ENCODE peak calls at places on chromosomes 4 and X, in nine cellular contexts. G is body of pancreas, R is hepatocyte, S is H1, T is breast epithelium, M is OCI-LY7, V is pancreas, F is SK-N-SH, J is tibial artery. I is an unnamed sample. For H3K4me1, the result is how much of the 10 kb centered on the place peaks cover.

GRCh38 chr4:159689526-159689925 is 586.6 kb downstream of the RAPGEF2 start:
- DNase-seq in G (no peak), R (no peak), S (no peak), T (no peak), M (no peak), V (no peak), F (no peak), J (no peak), I (no peak)

GRCh38 chr4:52950226-52950625 is 88.1 kb downstream of the RASL11B start:
- DNase-seq in G (no peak), R (no peak), S (no peak), T (no peak), M (no peak), V (no peak), F (no peak), J (no peak), I (no peak)

GRCh38 chrX:100408643-100409315 is 1.3 kb downstream of the PCDH19 start:
- DNase-seq in G (no peak), R (peak), S (peak), T (no peak), M (no peak), V (no peak), F (peak), J (no peak), I (no peak)

GRCh38 chr4:34649716-34650115 is 1594.6 kb downstream of the ARAP2 start:
- DNase-seq in G (no peak), R (no peak), S (no peak), T (no peak), M (no peak), V (no peak), F (no peak), J (no peak), I (no peak)

GRCh38 chr4:185730387-185730786 is 81.6 kb downstream of the SORBS2 start:
- DNase-seq in G (no peak), R (no peak), S (no peak), T (no peak), M (peak), V (no peak), F (no peak), J (no peak), I (no peak)

GRCh38 chr4:136650541-136651277 is 881.6 kb downstream of the PCDH18 start:
- DNase-seq in G (peak), R (peak), S (no peak), T (no peak), M (no peak), V (peak), F (no peak), J (no peak), I (no peak)

GRCh38 chr4:80255374-80256095 is 10.9 kb upstream of the FGF5 start:
- DNase-seq in G (no peak), R (no peak), S (no peak), T (no peak), M (no peak), V (no peak), F (no peak), J (no peak), I (no peak)

GRCh38 chr4:141654098-141654497 is 17.7 kb downstream of the IL15 start:
- DNase-seq in G (peak), R (peak), S (peak), T (no peak), M (no peak), V (no peak), F (no peak), J (no peak), I (peak)

GRCh38 chrX:9517062-9517461 is 52.2 kb downstream of the TBL1X start:
- DNase-seq in G (no peak), R (no peak), S (no peak), T (no peak), M (no peak), V (no peak), F (no peak), J (no peak), I (no peak)

GRCh38 chr4:138310498-138310897 is 68.3 kb upstream of the SLC7A11 start:
- DNase-seq in G (no peak), R (no peak), S (no peak), T (no peak), M (no peak), V (no peak), F (no peak), J (no peak), I (no peak)

GRCh38 chr4:83889802-83890201 is 353.9 kb downstream of the GPAT3 start:
- DNase-seq in G (no peak), R (no peak), S (no peak), T (no peak), M (no peak), V (no peak), F (no peak), J (no peak), I (no peak)

GRCh38 chr4:67545199-67545995 is at the start of gene CENPC:
- DNase-seq in G (peak), R (peak), S (peak), T (peak), M (peak), V (peak), F (peak), J (peak), I (peak)

GRCh38 chr4:158071931-158072330 is 100.9 kb downstream of the GASK1B start:
- DNase-seq in G (no peak), R (no peak), S (no peak), T (no peak), M (no peak), V (no peak), F (no peak), J (no peak), I (no peak)

GRCh38 chr4:177448850-177449249 is 6.6 kb upstream of the AGA start:
- DNase-seq in G (no peak), R (no peak), S (no peak), T (no peak), M (no peak), V (no peak), F (no peak), J (no peak), I (no peak)

GRCh38 chr4:140137654-140138053 is 16.3 kb downstream of the MAML3 start:
- DNase-seq in G (no peak), R (peak), S (no peak), T (no peak), M (no peak), V (no peak), F (no peak), J (no peak), I (no peak)

GRCh38 chrX:155027509-155028066 is 944 bp downstream of the FUNDC2 start:
- DNase-seq in G (peak), R (peak), S (no peak), T (no peak), M (peak), V (peak), F (no peak), J (no peak), I (no peak)

GRCh38 chrX:129939986-129940385 is 34.0 kb downstream of the UTP14A start:
- DNase-seq in G (no peak), R (no peak), S (no peak), T (no peak), M (no peak), V (no peak), F (no peak), J (no peak), I (no peak)

GRCh38 chrX:123920065-123920785 is 41.3 kb upstream of the STAG2 start:
- DNase-seq in G (no peak), R (no peak), S (no peak), T (no peak), M (no peak), V (no peak), F (no peak), J (no peak), I (no peak)

GRCh38 chr4:38046735-38047487 is 86.7 kb downstream of the PTTG2 start:
- DNase-seq in G (no peak), R (no peak), S (no peak), T (no peak), M (no peak), V (no peak), F (no peak), J (peak), I (no peak)

GRCh38 chr4:84914686-84915395 is 51.6 kb downstream of the WDFY3 start:
- DNase-seq in G (no peak), R (no peak), S (no peak), T (no peak), M (no peak), V (no peak), F (no peak), J (no peak), I (no peak)

GRCh38 chrX:107480272-107480671 is 30.8 kb downstream of the FRMPD3 start:
- DNase-seq in G (no peak), R (no peak), S (no peak), T (no peak), M (no peak), V (no peak), F (no peak), J (no peak), I (no peak)

GRCh38 chrX:97326456-97326855 is 442.7 kb downstream of the RPA4 start:
- DNase-seq in G (no peak), R (no peak), S (no peak), T (no peak), M (peak), V (no peak), F (no peak), J (no peak), I (no peak)

GRCh38 chr4:109801099-109801789 is 555 bp downstream of the CFI start:
- DNase-seq in G (no peak), R (no peak), S (no peak), T (no peak), M (no peak), V (no peak), F (no peak), J (no peak), I (no peak)

GRCh38 chr4:37383579-37384229 is 139.2 kb downstream of the NWD2 start:
- DNase-seq in G (peak), R (peak), S (peak), T (no peak), M (peak), V (no peak), F (peak), J (no peak), I (no peak)

GRCh38 chr4:177201614-177202013 is 108.1 kb upstream of the NEIL3 start:
- DNase-seq in G (no peak), R (no peak), S (no peak), T (no peak), M (no peak), V (no peak), F (no peak), J (no peak), I (no peak)

GRCh38 chrX:14266702-14267101 is 237.0 kb upstream of the GEMIN8 start:
- DNase-seq in G (no peak), R (peak), S (no peak), T (no peak), M (no peak), V (no peak), F (no peak), J (no peak), I (no peak)

GRCh38 chrX:49039598-49040375 is 3.4 kb downstream of the TFE3 start:
- DNase-seq in G (peak), R (peak), S (peak), T (no peak), M (peak), V (peak), F (peak), J (peak), I (peak)

GRCh38 chrX:48466696-48467095 is 3.4 kb downstream of the SLC38A5 start:
- DNase-seq in G (peak), R (no peak), S (peak), T (no peak), M (no peak), V (no peak), F (peak), J (no peak), I (no peak)

GRCh38 chrX:136692271-136692670 is 44.3 kb downstream of the CD40LG start:
- DNase-seq in G (no peak), R (no peak), S (no peak), T (no peak), M (no peak), V (no peak), F (no peak), J (no peak), I (no peak)

GRCh38 chr4:82381661-82382284 is 8.0 kb upstream of the HNRNPD start:
- DNase-seq in G (no peak), R (no peak), S (no peak), T (no peak), M (no peak), V (no peak), F (no peak), J (no peak), I (no peak)

GRCh38 chr4:120331486-120332281 is 265.0 kb upstream of the MAD2L1 start:
- DNase-seq in G (peak), R (no peak), S (no peak), T (no peak), M (no peak), V (peak), F (no peak), J (no peak), I (no peak)

GRCh38 chrX:38919853-38920528 is 118.7 kb downstream of the MID1IP1 start:
- DNase-seq in G (no peak), R (no peak), S (no peak), T (no peak), M (no peak), V (no peak), F (no peak), J (no peak), I (no peak)

GRCh38 chrX:38923451-38923969 is 122.3 kb downstream of the MID1IP1 start:
- DNase-seq in G (peak), R (no peak), S (no peak), T (no peak), M (no peak), V (no peak), F (no peak), J (no peak), I (no peak)

GRCh38 chrX:38917954-38918353 is 116.7 kb downstream of the MID1IP1 start:
- DNase-seq in G (no peak), R (no peak), S (no peak), T (no peak), M (no peak), V (no peak), F (no peak), J (no peak), I (no peak)

GRCh38 chrX:38916801-38917200 is 115.5 kb downstream of the MID1IP1 start:
- DNase-seq in G (no peak), R (no peak), S (no peak), T (no peak), M (no peak), V (no peak), F (no peak), J (no peak), I (no peak)

GRCh38 chrX:38919202-38919601 is 117.9 kb downstream of the MID1IP1 start:
- DNase-seq in G (no peak), R (no peak), S (no peak), T (no peak), M (no peak), V (no peak), F (no peak), J (no peak), I (no peak)
- TF ChIP-seq CTCF in G (no peak), R (no peak), S (no peak), T (no peak), M (no peak), V (no peak), F (no peak), J (no peak), I (no peak)

DNA sequence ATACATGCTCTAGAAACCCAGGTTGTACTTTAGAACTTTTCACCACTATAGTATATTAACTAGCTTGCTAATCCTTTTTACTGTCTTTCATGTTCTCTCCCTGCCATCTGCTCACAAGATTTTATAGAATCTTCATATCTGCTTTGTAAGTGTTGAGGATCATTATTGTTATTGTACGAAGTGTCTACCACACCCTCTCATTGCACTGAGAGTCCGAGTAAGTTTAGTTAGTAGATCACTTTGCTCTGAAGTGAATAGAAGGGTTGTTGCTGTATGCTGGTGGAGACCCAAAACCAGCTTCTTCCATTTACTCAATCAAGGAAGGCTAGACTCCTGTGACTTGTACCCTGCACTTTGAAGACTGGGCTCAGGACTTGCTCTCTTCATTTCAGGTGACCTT is 17.1 kb downstream of the GAB1 start:
- DNase-seq in G (no peak), R (no peak), S (no peak), T (no peak), M (peak), V (no peak), F (no peak), J (no peak), I (no peak)
- H3K4me1 ChIP-seq in G (half or more), R (half or more), S (under half), T (under half), M (half or more), V (half or more), F (under half), J (under half), I (under half)

GRCh38 chrX:20500171-20500865 is 233.6 kb upstream of the RPS6KA3 start:
- DNase-seq in G (no peak), R (no peak), S (no peak), T (no peak), M (no peak), V (no peak), F (no peak), J (no peak), I (no peak)
- H3K4me3 ChIP-seq in G (no peak), R (no peak), S (no peak), T (no peak), M (no peak), V (no peak), F (no peak), J (no peak), I (no peak)

DNA sequence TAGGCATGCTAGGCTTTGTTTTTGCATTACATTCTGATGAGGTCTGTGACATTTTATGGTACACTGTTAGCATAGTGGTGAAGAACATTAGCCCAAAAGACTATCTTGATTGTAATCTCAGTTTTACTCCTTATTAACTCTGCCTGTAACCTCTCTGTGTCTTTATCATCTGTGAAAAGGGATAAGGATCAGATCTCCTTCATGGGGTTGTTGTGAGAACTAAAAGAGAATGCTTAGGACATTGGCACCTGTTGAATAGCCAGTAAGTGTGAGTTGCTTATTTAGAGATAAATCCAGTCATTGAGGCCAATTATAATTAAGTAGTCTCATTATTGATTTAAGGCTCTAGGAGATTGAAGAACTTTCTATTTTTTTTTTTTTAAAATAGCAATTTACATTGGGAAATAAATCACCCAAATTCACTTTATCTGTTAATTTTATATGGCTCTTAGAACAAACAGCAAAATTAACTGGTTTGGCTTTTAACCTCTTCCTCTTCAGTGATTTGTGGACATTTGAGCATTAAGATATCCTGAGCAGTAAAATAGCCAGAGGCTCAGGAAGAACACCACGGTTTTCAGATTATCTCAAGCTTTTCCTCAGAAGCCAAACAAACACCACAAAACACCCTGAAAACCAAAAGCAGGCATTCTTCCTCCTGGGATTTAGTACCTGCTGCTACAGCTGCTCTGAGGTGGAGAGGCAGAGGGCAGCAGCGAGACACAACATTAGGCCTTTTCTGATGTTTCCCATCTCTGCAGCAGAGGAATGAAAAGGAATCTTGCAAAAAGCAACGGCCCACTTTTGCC is 192.9 kb downstream of the ARHGAP10 start:
- DNase-seq in G (peak), R (peak), S (peak), T (no peak), M (no peak), V (no peak), F (peak), J (no peak), I (peak)
- TF ChIP-seq CTCF in G (peak), R (peak), S (peak), T (no peak), M (peak), V (peak), F (peak), J (peak), I (peak)

GRCh38 chr4:15027921-15028435 is 25.7 kb downstream of the CPEB2 start:
- DNase-seq in G (no peak), R (no peak), S (no peak), T (no peak), M (no peak), V (no peak), F (no peak), J (no peak), I (no peak)

GRCh38 chr4:15021946-15022345 is 19.7 kb downstream of the CPEB2 start:
- DNase-seq in G (no peak), R (no peak), S (no peak), T (no peak), M (no peak), V (no peak), F (no peak), J (no peak), I (no peak)

GRCh38 chr4:15025693-15026092 is 23.4 kb downstream of the CPEB2 start:
- DNase-seq in G (no peak), R (no peak), S (no peak), T (no peak), M (no peak), V (no peak), F (no peak), J (no peak), I (no peak)

GRCh38 chr4:15021301-15021700 is 19.0 kb downstream of the CPEB2 start:
- DNase-seq in G (no peak), R (no peak), S (no peak), T (no peak), M (no peak), V (no peak), F (no peak), J (no peak), I (no peak)

GRCh38 chr4:15024386-15024785 is 22.1 kb downstream of the CPEB2 start:
- DNase-seq in G (no peak), R (no peak), S (no peak), T (no peak), M (no peak), V (no peak), F (no peak), J (no peak), I (no peak)
- H3K4me1 ChIP-seq in G (under half), R (under half), S (under half), T (under half), M (under half), V (under half), F (under half), J (under half), I (under half)

DNA sequence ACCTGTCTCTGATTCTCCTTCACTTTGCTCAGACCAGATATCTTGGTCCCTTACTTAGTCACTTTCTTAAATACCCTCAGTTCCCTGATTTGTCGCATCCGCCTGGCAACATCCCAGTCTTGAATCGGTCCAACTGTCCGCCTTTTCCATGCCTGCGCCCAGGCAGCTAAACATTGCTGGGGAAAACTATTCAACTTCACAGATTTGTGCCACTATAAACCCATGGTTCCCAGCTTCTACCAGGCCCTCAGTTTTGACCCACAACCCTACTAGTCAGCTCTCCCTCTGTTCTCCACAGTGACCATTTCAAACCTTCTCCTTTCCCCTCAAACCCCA is 451 bp upstream of the FGD1 start:
- DNase-seq in G (no peak), R (no peak), S (no peak), T (no peak), M (no peak), V (no peak), F (no peak), J (no peak), I (no peak)
- H3K4me3 ChIP-seq in G (no peak), R (peak), S (peak), T (peak), M (no peak), V (no peak), F (peak), J (peak), I (peak)

GRCh38 chr4:59994118-59994517 is 1206.0 kb upstream of the ADGRL3 start:
- DNase-seq in G (no peak), R (peak), S (no peak), T (no peak), M (no peak), V (no peak), F (no peak), J (no peak), I (no peak)
- TF ChIP-seq CTCF in G (no peak), R (no peak), S (peak), T (no peak), M (no peak), V (no peak), F (no peak), J (no peak), I (no peak)

DNA sequence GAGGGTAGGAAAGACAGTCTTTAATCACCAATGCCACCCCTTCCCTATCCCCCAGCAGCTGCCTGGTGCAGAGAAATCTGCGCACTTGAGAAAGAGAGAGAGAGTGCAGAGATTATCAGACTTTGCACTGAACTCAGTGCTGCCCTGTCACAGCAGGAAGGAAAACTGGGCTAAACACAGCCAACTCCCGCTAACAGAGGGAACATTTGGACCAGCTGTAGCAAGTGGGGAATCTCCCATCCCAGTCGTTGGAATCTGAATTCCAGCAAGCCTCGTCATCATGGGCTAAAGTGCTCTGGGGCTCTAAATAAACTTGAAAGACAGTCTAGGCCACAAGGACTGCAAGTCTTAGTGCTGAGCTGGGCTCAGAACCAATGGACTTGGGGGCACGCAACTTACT is 168.7 kb downstream of the DLG3 start:
- DNase-seq in G (no peak), R (peak), S (no peak), T (no peak), M (no peak), V (no peak), F (no peak), J (no peak), I (no peak)
- H3K4me1 ChIP-seq in G (under half), R (under half), S (under half), T (under half), M (under half), V (under half), F (under half), J (under half), I (under half)

GRCh38 chr4:153538408-153539057 is 72.4 kb downstream of the TMEM131L start:
- DNase-seq in G (peak), R (peak), S (no peak), T (no peak), M (no peak), V (peak), F (peak), J (peak), I (peak)
- H3K4me3 ChIP-seq in G (peak), R (no peak), S (no peak), T (peak), M (no peak), V (no peak), F (peak), J (peak), I (peak)